ENCODE peak calls at places on chromosomes 1 and 21, in nine cellular contexts. T is fibroblast of lung, H is astrocyte of the spinal cord, X is lung, V is GM23248, M is brain microvascular endothelial cell, I is lower lobe of right lung, G is NB4, F is BJ. P is an unnamed sample.

GRCh38 chr1:155086856-155087535 is 8.4 kb downstream of the EFNA3 start:
- DNase-seq in T (no peak), H (no peak), X (no peak), V (no peak), M (no peak), I (no peak), G (no peak), F (no peak), P (no peak)

GRCh38 chr1:169105434-169106094 is 926 bp upstream of the ATP1B1 start:
- DNase-seq in T (peak), H (peak), X (peak), V (peak), M (no peak), I (peak), G (peak), F (no peak), P (no peak)

GRCh38 chr1:112335351-112335750 is 60.7 kb upstream of the CTTNBP2NL start:
- DNase-seq in T (peak), H (no peak), X (no peak), V (peak), M (no peak), I (no peak), G (no peak), F (no peak), P (no peak)

GRCh38 chr21:34894401-34894800 is 154.7 kb downstream of the RUNX1 start:
- DNase-seq in T (no peak), H (no peak), X (no peak), V (no peak), M (no peak), I (no peak), G (no peak), F (no peak), P (no peak)

GRCh38 chr1:81237531-81238528 is 562.9 kb upstream of the ADGRL2 start:
- DNase-seq in T (no peak), H (no peak), X (no peak), V (no peak), M (no peak), I (no peak), G (no peak), F (no peak), P (no peak)

GRCh38 chr1:7379445-7379971 is 391.6 kb upstream of the VAMP3 start:
- DNase-seq in T (peak), H (peak), X (no peak), V (peak), M (peak), I (no peak), G (no peak), F (peak), P (peak)

GRCh38 chr21:38777521-38777920 is 28.2 kb upstream of the ETS2 start:
- DNase-seq in T (no peak), H (no peak), X (no peak), V (no peak), M (no peak), I (no peak), G (no peak), F (no peak), P (no peak)

GRCh38 chr1:54238353-54239040 is 38.5 kb downstream of the MRPL37 start:
- DNase-seq in T (no peak), H (no peak), X (no peak), V (no peak), M (no peak), I (peak), G (peak), F (no peak), P (no peak)

GRCh38 chr1:10511494-10511885 is 36.7 kb downstream of the PEX14 start:
- DNase-seq in T (no peak), H (no peak), X (no peak), V (no peak), M (no peak), I (no peak), G (peak), F (no peak), P (no peak)

GRCh38 chr1:111378806-111379205 is 48.7 kb downstream of the OVGP1 start:
- DNase-seq in T (no peak), H (no peak), X (no peak), V (no peak), M (no peak), I (no peak), G (no peak), F (no peak), P (no peak)

GRCh38 chr1:8232036-8232757 is 85.7 kb upstream of the SLC45A1 start:
- DNase-seq in T (peak), H (no peak), X (no peak), V (no peak), M (no peak), I (no peak), G (no peak), F (no peak), P (peak)

GRCh38 chr1:109765483-109765815 is 1.7 kb upstream of the EPS8L3 start:
- DNase-seq in T (no peak), H (no peak), X (no peak), V (no peak), M (no peak), I (peak), G (no peak), F (no peak), P (no peak)

GRCh38 chr1:185369786-185370185 is 52.7 kb upstream of the IVNS1ABP start:
- DNase-seq in T (peak), H (no peak), X (no peak), V (peak), M (no peak), I (no peak), G (no peak), F (no peak), P (no peak)

GRCh38 chr1:192887426-192887825 is 78.6 kb downstream of the RGS2 start:
- DNase-seq in T (peak), H (no peak), X (no peak), V (no peak), M (no peak), I (no peak), G (no peak), F (no peak), P (no peak)
- H3K4me3 ChIP-seq in T (no peak), H (no peak), X (no peak), V (no peak), M (no peak), I (no peak), G (no peak), F (no peak), P (no peak)

GRCh38 chr1:27528701-27529637 is 39.0 kb upstream of the WASF2 start:
- DNase-seq in T (peak), H (peak), X (no peak), V (peak), M (no peak), I (no peak), G (peak), F (no peak), P (peak)

GRCh38 chr1:27526569-27527222 is 36.7 kb upstream of the WASF2 start:
- DNase-seq in T (no peak), H (no peak), X (no peak), V (no peak), M (no peak), I (no peak), G (peak), F (no peak), P (no peak)

GRCh38 chr1:27527857-27528700 is 38.1 kb upstream of the WASF2 start:
- DNase-seq in T (no peak), H (no peak), X (peak), V (peak), M (no peak), I (peak), G (no peak), F (no peak), P (no peak)

GRCh38 chr1:27525296-27526271 is 35.6 kb upstream of the WASF2 start:
- DNase-seq in T (no peak), H (peak), X (no peak), V (peak), M (no peak), I (peak), G (peak), F (no peak), P (peak)

GRCh38 chr1:27527223-27527856 is 37.4 kb upstream of the WASF2 start:
- DNase-seq in T (no peak), H (peak), X (no peak), V (no peak), M (no peak), I (peak), G (peak), F (no peak), P (no peak)
- H3K4me3 ChIP-seq in T (no peak), H (no peak), X (no peak), V (peak), M (no peak), I (peak), G (peak), F (no peak), P (no peak)

DNA sequence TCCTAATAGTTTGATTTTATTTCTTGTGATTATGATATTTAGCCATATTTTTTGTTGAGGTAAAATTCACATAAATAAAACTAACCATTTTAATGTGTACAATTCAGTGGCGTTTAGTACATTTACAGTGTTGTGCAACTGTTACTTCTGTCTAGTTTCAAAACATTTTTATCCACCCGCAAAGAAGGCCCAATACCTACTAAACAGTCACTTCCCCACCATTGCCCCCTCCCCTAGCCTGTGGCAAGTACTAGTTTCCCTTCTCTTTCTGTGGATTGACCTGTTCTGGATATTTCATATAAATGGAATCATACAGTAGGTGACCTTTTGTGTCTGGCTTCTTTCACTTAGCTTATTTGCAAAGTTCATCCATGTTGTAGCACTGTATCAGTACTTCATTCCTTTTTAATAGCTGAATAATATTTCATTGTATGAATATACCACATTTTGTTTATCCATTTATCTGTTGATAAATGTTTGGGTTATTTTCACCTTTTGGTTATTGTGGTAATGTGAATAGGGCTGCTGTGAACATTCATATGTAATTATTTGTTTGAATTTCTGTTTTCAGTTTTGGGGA is 4.1 kb downstream of the FLVCR1 start:
- DNase-seq in T (no peak), H (no peak), X (no peak), V (no peak), M (no peak), I (no peak), G (peak), F (no peak), P (no peak)
- H3K4me3 ChIP-seq in T (no peak), H (no peak), X (no peak), V (no peak), M (no peak), I (no peak), G (no peak), F (no peak), P (no peak)

GRCh38 chr1:29688477-29689365 is 452.4 kb downstream of the PTPRU start:
- DNase-seq in T (peak), H (peak), X (no peak), V (peak), M (peak), I (no peak), G (no peak), F (peak), P (peak)
- H3K4me3 ChIP-seq in T (no peak), H (no peak), X (no peak), V (peak), M (no peak), I (no peak), G (no peak), F (no peak), P (no peak)

GRCh38 chr1:33367488-33368405 is 46.8 kb upstream of the A3GALT2 start:
- DNase-seq in T (peak), H (peak), X (peak), V (peak), M (peak), I (peak), G (peak), F (no peak), P (peak)
- H3K4me3 ChIP-seq in T (no peak), H (no peak), X (no peak), V (no peak), M (no peak), I (no peak), G (no peak), F (no peak), P (no peak)